ENCODE peak calls at places on chromosomes 11 and 22, in seven cellular contexts. Z is heart left ventricle, S is colonic mucosa, A is mucosa of descending colon, J is left ventricle myocardium inferior, E is ovary, G is thoracic aorta. X is an unnamed sample.

GRCh38 chr22:36299295-36299694 is 46.4 kb downstream of the APOL1 start:
- DNase-seq in A (no peak), G (no peak), Z (no peak), E (no peak), S (no peak), J (no peak), X (no peak)

GRCh38 chr22:46084943-46085830 is 65.1 kb upstream of the PPARA start:
- DNase-seq in S (peak; percentile 63), J (peak; percentile 90), A (peak; percentile 77), E (peak; percentile 88), G (peak; percentile 65), Z (peak; percentile 94), X (no peak)

GRCh38 chr11:61362542-61362875 is 335 bp downstream of the TMEM138 start:
- DNase-seq in G (no peak), S (peak; percentile 32), Z (no peak), A (peak; percentile 52), J (no peak), E (no peak), X (no peak)

GRCh38 chr22:37193629-37194191 is 5.7 kb upstream of the C1QTNF6 start:
- DNase-seq in S (peak; percentile 75), Z (peak; percentile 24), A (no peak), J (no peak), E (peak; percentile 39), G (no peak), X (no peak)

GRCh38 chr22:31585161-31585859 is 76.7 kb downstream of the PISD start:
- DNase-seq in Z (no peak), J (no peak), A (no peak), S (no peak), G (no peak), E (no peak), X (no peak)

GRCh38 chr22:47030143-47030641 is 267.7 kb downstream of the TBC1D22A start:
- DNase-seq in E (no peak), A (no peak), G (no peak), Z (no peak), S (no peak), J (no peak), X (no peak)

GRCh38 chr11:117678651-117679407 is 118.2 kb downstream of the DSCAML1 start:
- DNase-seq in E (no peak), Z (no peak), S (no peak), A (no peak), G (no peak), J (no peak), X (no peak)

GRCh38 chr11:132131962-132132361 is 761.5 kb downstream of the NTM start:
- DNase-seq in S (no peak), Z (no peak), G (no peak), A (no peak), J (no peak), E (no peak), X (no peak)

GRCh38 chr11:120520091-120520822 is 8.7 kb downstream of the GRIK4 start:
- DNase-seq in Z (no peak), G (no peak), E (no peak), S (no peak), A (no peak), J (no peak), X (no peak)

GRCh38 chr11:67053896-67054850 is 2.5 kb upstream of the RHOD start:
- DNase-seq in E (peak; percentile 57), Z (no peak), J (no peak), G (peak; percentile 39), A (peak; percentile 71), S (peak; percentile 69), X (no peak)

GRCh38 chr22:49046546-49047305 is 780.9 kb downstream of the BRD1 start:
- DNase-seq in J (no peak), Z (peak; percentile 51), A (peak; percentile 39), S (peak; percentile 30), E (no peak), G (no peak), X (no peak)

GRCh38 chr11:33039274-33040126 is at the start of gene TCP11L1:
- DNase-seq in S (peak; percentile 88), G (peak; percentile 82), J (peak; percentile 86), Z (peak; percentile 89), A (peak; percentile 95), E (peak; percentile 96), X (peak; percentile 97)

GRCh38 chr22:23066200-23067022 is 3.9 kb upstream of the GNAZ start:
- DNase-seq in Z (no peak), A (no peak), S (no peak), E (no peak), J (no peak), G (no peak), X (peak; percentile 89)

GRCh38 chr11:87878373-87878779 is 296.9 kb downstream of the RAB38 start:
- DNase-seq in A (no peak), E (no peak), Z (no peak), S (peak; percentile 17), J (no peak), G (no peak), X (no peak)

GRCh38 chr11:43810929-43811596 is 69.6 kb upstream of the ALKBH3 start:
- DNase-seq in A (no peak), G (no peak), E (no peak), J (no peak), Z (no peak), S (no peak), X (no peak)

GRCh38 chr11:128904872-128905344 is 13.8 kb downstream of the KCNJ5 start:
- DNase-seq in S (peak; percentile 55), A (no peak), G (no peak), Z (peak; percentile 69), E (no peak), J (peak; percentile 48), X (no peak)

GRCh38 chr11:60265373-60266214 is 14.9 kb upstream of the MS4A4A start:
- DNase-seq in S (peak; percentile 34), G (no peak), E (no peak), A (no peak), J (no peak), Z (no peak), X (no peak)

DNA sequence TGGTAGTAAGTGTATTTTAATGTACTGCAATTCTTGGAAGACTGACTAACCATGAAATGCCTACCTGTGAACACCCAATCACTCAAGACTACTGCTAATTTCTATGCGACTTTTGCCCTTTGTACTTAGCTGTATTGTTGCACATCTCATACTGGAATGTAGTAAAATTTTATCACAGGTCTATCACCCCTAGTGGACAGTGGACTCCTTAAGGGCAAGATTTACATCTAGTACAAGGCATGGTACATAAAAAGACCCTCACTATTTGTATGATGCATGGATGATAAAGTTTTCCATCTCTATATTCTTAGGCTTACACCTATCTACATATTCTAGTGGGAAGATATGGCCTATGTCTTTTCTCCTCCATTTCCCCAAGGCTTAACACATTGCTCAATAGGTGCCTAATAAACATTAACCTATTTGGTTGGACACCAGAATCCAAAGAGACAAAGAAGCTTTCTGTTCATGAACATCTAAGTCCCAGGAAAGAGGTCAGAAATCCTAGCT is 26.1 kb downstream of the SERGEF start:
- DNase-seq in J (no peak), A (no peak), G (no peak), E (no peak), Z (no peak), S (no peak), X (no peak)
- TF ChIP-seq CTCF in J (no peak), A (no peak), G (no peak), E (no peak), Z (no peak), S (no peak), X (no peak)

GRCh38 chr11:111021131-111021530 is 224.4 kb upstream of the POU2AF2 start:
- DNase-seq in S (no peak), A (no peak), G (no peak), Z (no peak), E (no peak), J (no peak), X (no peak)

DNA sequence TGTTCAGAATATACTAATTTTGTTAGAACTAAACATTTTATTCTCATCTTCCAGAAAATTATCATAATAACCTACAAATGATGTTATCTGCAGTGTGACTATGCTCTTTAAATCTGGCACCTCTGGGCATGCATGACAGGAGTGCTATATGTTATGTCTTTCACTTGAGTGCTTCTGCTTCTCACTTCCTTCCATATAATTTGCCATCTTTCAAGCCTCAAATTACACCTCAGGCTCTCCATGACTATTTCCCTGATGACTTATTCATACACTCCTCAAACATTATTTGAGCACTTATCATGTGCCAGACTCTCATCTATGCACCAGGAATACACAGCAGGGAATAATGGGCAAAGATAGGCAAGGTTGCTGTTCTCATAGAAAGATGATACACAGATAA is 219.3 kb upstream of the POU2AF2 start:
- DNase-seq in J (no peak), E (no peak), G (no peak), A (no peak), S (no peak), Z (no peak), X (no peak)
- H3K4me1 ChIP-seq in J (no peaks in the 10 kb centered on the region), E (no peaks in the 10 kb centered on the region), G (no peaks in the 10 kb centered on the region), A (no peaks in the 10 kb centered on the region), S (no peaks in the 10 kb centered on the region), Z (no peaks in the 10 kb centered on the region), X (peaks cover 1% of the 10 kb centered on the region)

GRCh38 chr11:13140028-13140870 is 131.1 kb downstream of the RASSF10 start:
- DNase-seq in Z (no peak), A (peak; percentile 67), G (no peak), J (no peak), E (no peak), S (peak; percentile 87), X (peak; percentile 39)

GRCh38 chr11:13136272-13136596 is 127.1 kb downstream of the RASSF10 start:
- DNase-seq in A (no peak), G (no peak), J (no peak), E (no peak), Z (no peak), S (no peak), X (no peak)

GRCh38 chr11:13137778-13138400 is 128.8 kb downstream of the RASSF10 start:
- DNase-seq in G (no peak), Z (no peak), E (no peak), A (no peak), J (no peak), S (no peak), X (peak; percentile 83)

GRCh38 chr11:13134886-13135285 is 125.8 kb downstream of the RASSF10 start:
- DNase-seq in G (no peak), Z (no peak), S (no peak), A (no peak), E (no peak), J (no peak), X (peak; percentile 68)

DNA sequence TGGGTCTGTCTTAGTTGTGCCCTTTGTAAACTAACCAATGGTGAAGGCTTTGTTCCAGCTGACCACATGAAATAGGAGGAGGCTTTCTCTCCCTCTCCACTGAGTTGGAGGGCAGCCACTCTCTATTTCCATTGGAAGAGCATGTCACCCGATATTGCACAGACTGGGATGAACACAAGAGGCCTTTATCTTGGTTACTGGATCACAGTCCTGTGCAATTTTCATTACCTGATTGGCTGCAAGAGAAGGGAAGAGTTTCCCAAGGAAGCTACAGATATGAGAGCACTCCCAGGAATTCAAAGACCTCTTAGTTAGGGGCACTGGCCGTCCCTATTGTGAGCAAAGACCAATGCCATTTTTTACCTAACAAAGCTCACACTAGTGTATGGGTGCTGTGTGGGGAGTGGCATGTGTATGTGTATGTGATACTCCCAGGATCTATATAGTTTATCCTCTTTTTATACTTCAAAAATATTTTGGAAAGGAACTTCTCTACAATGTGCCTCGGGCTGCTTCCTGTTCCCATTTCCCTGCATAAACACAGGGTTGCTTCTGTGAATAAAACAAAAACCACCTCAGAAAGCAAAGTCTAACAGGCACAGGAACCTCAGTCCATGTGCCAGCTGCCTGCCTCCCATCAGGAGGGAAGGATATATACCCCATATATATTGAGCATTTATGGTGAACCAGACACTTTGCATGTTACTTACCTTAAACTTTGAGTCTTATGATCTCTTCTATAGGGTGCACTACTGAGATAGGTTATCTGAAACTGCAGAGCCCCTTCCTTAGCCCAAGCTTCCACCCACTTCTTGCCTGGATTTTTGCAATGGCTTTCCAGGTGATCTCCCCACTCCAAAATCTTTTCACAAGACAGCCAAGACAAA is 126.5 kb downstream of the RASSF10 start:
- DNase-seq in J (no peak), E (no peak), G (no peak), S (no peak), A (no peak), Z (no peak), X (peak; percentile 21)
- TF ChIP-seq CTCF in J (no peak), E (no peak), G (no peak), S (no peak), A (no peak), Z (no peak), X (no peak)

GRCh38 chr11:64230985-64231365 is 627 bp downstream of the DNAJC4 start:
- DNase-seq in G (no peak), E (no peak), Z (no peak), J (no peak), S (no peak), A (no peak), X (no peak)
- H3K4me1 ChIP-seq in G (peaks cover 75% of the 10 kb centered on the region), E (peaks cover 25% of the 10 kb centered on the region), Z (peaks cover 39% of the 10 kb centered on the region), J (peaks cover 87% of the 10 kb centered on the region), S (peaks cover 20% of the 10 kb centered on the region), A (peaks cover 45% of the 10 kb centered on the region), X (peaks cover 84% of the 10 kb centered on the region)

X was measured in esophagus muscularis mucosa.